ENCODE peak calls at places on chromosomes 7 and 10, in five cellular contexts. O, K, P, Q and M are unnamed samples.

GRCh38 chr7:128425851-128426250 is 16.1 kb upstream of the IMPDH1 start:
- DNase-seq in O (peak), K (peak), P (no peak), Q (peak), M (peak)

GRCh38 chr7:125253454-125254182 is 324.0 kb upstream of the POT1 start:
- DNase-seq in O (no peak), K (no peak), P (no peak), Q (no peak), M (no peak)

GRCh38 chr10:29865700-29866355 is 193.6 kb downstream of the JCAD start:
- DNase-seq in O (no peak), K (peak), P (no peak), Q (no peak), M (no peak)

GRCh38 chr10:32189400-32190084 is 133.3 kb upstream of the KIF5B start:
- DNase-seq in O (no peak), K (peak), P (no peak), Q (no peak), M (no peak)

GRCh38 chr7:7177044-7177517 is 5.3 kb upstream of the C1GALT1 start:
- DNase-seq in O (no peak), K (peak), P (no peak), Q (no peak), M (no peak)

GRCh38 chr10:5317547-5318107 is 47.1 kb upstream of the UCN3 start:
- DNase-seq in O (no peak), K (no peak), P (no peak), Q (no peak), M (no peak)

GRCh38 chr7:142811154-142811737 is 40.5 kb downstream of the PRSS2 start:
- DNase-seq in O (peak), K (peak), P (no peak), Q (no peak), M (no peak)

GRCh38 chr7:43038229-43038628 is 74.2 kb upstream of the HECW1 start:
- DNase-seq in O (peak), K (no peak), P (no peak), Q (no peak), M (no peak)

GRCh38 chr10:125768217-125768616 is 7.4 kb downstream of the MMP21 start:
- DNase-seq in O (no peak), K (no peak), P (no peak), Q (no peak), M (no peak)

GRCh38 chr10:88792656-88793055 is 9.9 kb upstream of the LIPM start:
- DNase-seq in O (no peak), K (no peak), P (peak), Q (peak), M (no peak)

GRCh38 chr10:79941146-79941545 is 7.8 kb downstream of the SFTPD start:
- DNase-seq in O (no peak), K (no peak), P (no peak), Q (no peak), M (no peak)

GRCh38 chr7:119964640-119965542 is 308.1 kb upstream of the KCND2 start:
- DNase-seq in O (no peak), K (no peak), P (no peak), Q (no peak), M (no peak)

GRCh38 chr10:24545585-24545984 is 178.1 kb downstream of the ARHGAP21 start:
- DNase-seq in O (no peak), K (no peak), P (no peak), Q (no peak), M (no peak)

GRCh38 chr10:55091691-55092328 is 290.8 kb upstream of the PCDH15 start:
- DNase-seq in O (no peak), K (no peak), P (no peak), Q (no peak), M (peak)

GRCh38 chr10:124074471-124075109 is 18.8 kb downstream of the CHST15 start:
- DNase-seq in O (no peak), K (no peak), P (no peak), Q (no peak), M (no peak)

GRCh38 chr10:117170244-117170643 is 27.0 kb upstream of the KCNK18 start:
- DNase-seq in O (no peak), K (no peak), P (no peak), Q (no peak), M (no peak)

GRCh38 chr10:102628451-102628911 is 15.8 kb upstream of the TRIM8 start:
- DNase-seq in O (no peak), K (no peak), P (peak), Q (no peak), M (no peak)

GRCh38 chr10:50527438-50528043 is 96.2 kb downstream of the SGMS1 start:
- DNase-seq in O (no peak), K (no peak), P (no peak), Q (no peak), M (no peak)

GRCh38 chr10:96651998-96652431 is 65.2 kb upstream of the TM9SF3 start:
- DNase-seq in O (no peak), K (no peak), P (no peak), Q (no peak), M (peak)

GRCh38 chr10:24731942-24732341 is 8.3 kb upstream of the ARHGAP21 start:
- DNase-seq in O (no peak), K (peak), P (no peak), Q (no peak), M (no peak)

GRCh38 chr7:665751-666453 is 60.6 kb upstream of the DNAAF5 start:
- DNase-seq in O (no peak), K (no peak), P (peak), Q (no peak), M (no peak)

GRCh38 chr7:118352854-118353453 is 128.4 kb downstream of the ANKRD7 start:
- DNase-seq in O (no peak), K (peak), P (no peak), Q (no peak), M (no peak)

GRCh38 chr7:22094413-22095304 is 149.0 kb upstream of the CDCA7L start:
- DNase-seq in O (peak), K (no peak), P (no peak), Q (no peak), M (no peak)

GRCh38 chr7:44396931-44397525 is 71.6 kb upstream of the CAMK2B start:
- DNase-seq in O (peak), K (no peak), P (no peak), Q (no peak), M (no peak)

GRCh38 chr7:66974986-66975590 is 20.3 kb downstream of the SBDS start:
- DNase-seq in O (no peak), K (no peak), P (no peak), Q (no peak), M (no peak)

GRCh38 chr7:42843209-42843800 is 68.6 kb downstream of the C7orf25 start:
- DNase-seq in O (no peak), K (peak), P (peak), Q (no peak), M (peak)

GRCh38 chr7:74568658-74569057 is 88.9 kb upstream of the GTF2I start:
- DNase-seq in O (no peak), K (no peak), P (no peak), Q (no peak), M (no peak)

GRCh38 chr7:74287303-74288033 is 1.7 kb upstream of the CLIP2 start:
- DNase-seq in O (no peak), K (no peak), P (no peak), Q (no peak), M (no peak)

GRCh38 chr10:24513155-24513554 is 210.5 kb downstream of the ARHGAP21 start:
- DNase-seq in O (no peak), K (no peak), P (no peak), Q (no peak), M (no peak)

GRCh38 chr10:51397695-51398094 is 301.7 kb downstream of the CSTF2T start:
- DNase-seq in O (no peak), K (no peak), P (no peak), Q (peak), M (no peak)

GRCh38 chr10:87657370-87657769 is 2.3 kb upstream of the PAPSS2 start:
- DNase-seq in O (no peak), K (no peak), P (no peak), Q (no peak), M (no peak)

GRCh38 chr10:110425684-110426293 is 71.9 kb upstream of the DUSP5 start:
- DNase-seq in O (peak), K (no peak), P (no peak), Q (no peak), M (peak)

GRCh38 chr10:130930821-130931220 is 380.7 kb downstream of the TCERG1L start:
- DNase-seq in O (no peak), K (no peak), P (no peak), Q (no peak), M (no peak)

GRCh38 chr10:130934333-130935035 is 377.0 kb downstream of the TCERG1L start:
- DNase-seq in O (no peak), K (no peak), P (no peak), Q (no peak), M (no peak)

GRCh38 chr10:130935051-130935450 is 376.5 kb downstream of the TCERG1L start:
- DNase-seq in O (no peak), K (no peak), P (no peak), Q (no peak), M (no peak)

GRCh38 chr10:130932326-130933007 is 379.1 kb downstream of the TCERG1L start:
- DNase-seq in O (no peak), K (no peak), P (no peak), Q (no peak), M (no peak)

GRCh38 chr10:130933008-130933390 is 378.5 kb downstream of the TCERG1L start:
- DNase-seq in O (no peak), K (no peak), P (no peak), Q (no peak), M (no peak)
- TF ChIP-seq CTCF in O (no peak), K (no peak), P (no peak), Q (no peak), M (no peak)

DNA sequence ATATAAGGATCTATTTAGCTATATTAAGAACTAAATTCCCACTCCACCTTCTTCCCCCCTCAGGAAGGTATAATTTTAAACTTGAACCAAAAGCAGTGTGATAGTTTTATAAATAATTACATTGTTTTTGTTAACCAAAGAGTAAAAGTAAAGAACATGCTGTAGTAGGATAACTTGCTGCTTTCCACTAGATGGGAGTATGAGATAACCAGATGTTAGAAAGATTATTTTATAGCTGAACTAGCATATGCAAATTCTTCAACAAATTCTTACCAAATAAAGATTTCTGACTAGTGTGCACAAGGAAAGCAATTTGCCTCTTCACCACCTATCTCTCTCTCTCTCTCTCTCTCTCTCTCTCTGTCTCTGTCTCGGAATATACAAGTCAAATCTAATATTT is 31.8 kb downstream of the TES start:
- DNase-seq in O (no peak), K (no peak), P (no peak), Q (no peak), M (no peak)
- TF ChIP-seq CTCF in O (peak), K (no peak), P (no peak), Q (no peak), M (no peak)

GRCh38 chr7:4204530-4205165 is 477.4 kb upstream of the FOXK1 start:
- DNase-seq in O (no peak), K (no peak), P (peak), Q (no peak), M (no peak)
- TF ChIP-seq CTCF in O (no peak), K (no peak), P (no peak), Q (no peak), M (no peak)

GRCh38 chr10:86105181-86105580 is 261.4 kb downstream of the GRID1 start:
- DNase-seq in O (no peak), K (no peak), P (no peak), Q (no peak), M (no peak)
- TF ChIP-seq CTCF in O (no peak), K (no peak), P (no peak), Q (no peak), M (no peak)

GRCh38 chr10:34045571-34046190 is 711.2 kb upstream of the NRP1 start:
- DNase-seq in O (no peak), K (no peak), P (no peak), Q (no peak), M (no peak)
- TF ChIP-seq CTCF in O (no peak), K (no peak), P (no peak), Q (no peak), M (no peak)

DNA sequence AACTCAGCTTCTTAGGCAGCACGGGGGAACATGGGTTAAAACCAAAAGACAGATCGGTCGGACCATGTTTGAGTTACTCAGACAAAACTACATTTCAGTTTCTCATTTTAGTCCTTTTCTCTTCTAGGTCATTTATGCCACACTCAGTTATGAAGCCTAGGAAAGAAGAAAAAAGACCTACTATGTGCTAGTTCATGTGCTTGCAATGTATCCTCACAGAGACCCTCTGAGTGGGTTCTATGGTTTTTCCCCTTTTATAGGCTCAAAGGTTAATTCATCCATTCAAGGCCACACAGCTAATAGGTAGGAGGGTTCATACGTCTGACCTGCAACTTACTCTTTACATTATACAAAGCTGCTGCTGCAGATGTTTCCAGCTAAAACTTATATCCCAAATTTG is 104.7 kb upstream of the ZNF438 start:
- DNase-seq in O (no peak), K (no peak), P (no peak), Q (no peak), M (no peak)
- TF ChIP-seq CTCF in O (no peak), K (no peak), P (no peak), Q (no peak), M (no peak)

DNA sequence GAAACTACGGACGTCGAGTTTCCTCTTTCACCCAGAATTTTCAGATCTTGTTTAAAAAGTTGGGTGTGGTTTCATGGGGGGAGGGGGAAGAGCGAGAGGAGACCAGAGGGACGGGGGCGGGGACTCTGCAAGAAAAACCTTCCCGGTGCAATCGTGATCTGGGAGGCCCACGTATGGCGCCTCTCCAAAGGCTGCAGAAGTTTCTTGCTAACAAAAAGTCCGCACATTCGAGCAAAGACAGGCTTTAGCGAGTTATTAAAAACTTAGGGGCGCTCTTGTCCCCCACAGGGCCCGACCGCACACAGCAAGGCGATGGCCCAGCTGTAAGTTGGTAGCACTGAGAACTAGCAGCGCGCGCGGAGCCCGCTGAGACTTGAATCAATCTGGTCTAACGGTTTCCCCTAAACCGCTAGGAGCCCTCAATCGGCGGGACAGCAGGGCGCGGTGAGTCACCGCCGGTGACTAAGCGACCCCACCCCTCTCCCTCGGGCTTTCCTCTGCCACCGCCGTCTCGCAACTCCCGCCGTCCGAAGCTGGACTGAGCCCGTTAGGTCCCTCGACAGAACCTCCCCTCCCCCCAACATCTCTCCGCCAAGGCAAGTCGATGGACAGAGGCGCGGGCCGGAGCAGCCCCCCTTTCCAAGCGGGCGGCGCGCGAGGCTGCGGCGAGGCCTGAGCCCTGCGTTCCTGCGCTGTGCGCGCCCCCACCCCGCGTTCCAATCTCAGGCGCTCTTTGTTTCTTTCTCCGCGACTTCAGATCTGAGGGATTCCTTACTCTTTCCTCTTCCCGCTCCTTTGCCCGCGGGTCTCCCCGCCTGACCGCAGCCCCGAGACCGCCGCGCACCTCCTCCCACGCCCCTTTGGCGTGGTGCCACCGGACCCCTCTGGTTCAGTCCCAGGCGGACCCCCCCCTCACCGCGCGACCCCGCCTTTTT is at the start of gene VIM:
- DNase-seq in O (peak), K (peak), P (peak), Q (peak), M (peak)
- TF ChIP-seq CTCF in O (peak), K (no peak), P (no peak), Q (no peak), M (no peak)

DNA sequence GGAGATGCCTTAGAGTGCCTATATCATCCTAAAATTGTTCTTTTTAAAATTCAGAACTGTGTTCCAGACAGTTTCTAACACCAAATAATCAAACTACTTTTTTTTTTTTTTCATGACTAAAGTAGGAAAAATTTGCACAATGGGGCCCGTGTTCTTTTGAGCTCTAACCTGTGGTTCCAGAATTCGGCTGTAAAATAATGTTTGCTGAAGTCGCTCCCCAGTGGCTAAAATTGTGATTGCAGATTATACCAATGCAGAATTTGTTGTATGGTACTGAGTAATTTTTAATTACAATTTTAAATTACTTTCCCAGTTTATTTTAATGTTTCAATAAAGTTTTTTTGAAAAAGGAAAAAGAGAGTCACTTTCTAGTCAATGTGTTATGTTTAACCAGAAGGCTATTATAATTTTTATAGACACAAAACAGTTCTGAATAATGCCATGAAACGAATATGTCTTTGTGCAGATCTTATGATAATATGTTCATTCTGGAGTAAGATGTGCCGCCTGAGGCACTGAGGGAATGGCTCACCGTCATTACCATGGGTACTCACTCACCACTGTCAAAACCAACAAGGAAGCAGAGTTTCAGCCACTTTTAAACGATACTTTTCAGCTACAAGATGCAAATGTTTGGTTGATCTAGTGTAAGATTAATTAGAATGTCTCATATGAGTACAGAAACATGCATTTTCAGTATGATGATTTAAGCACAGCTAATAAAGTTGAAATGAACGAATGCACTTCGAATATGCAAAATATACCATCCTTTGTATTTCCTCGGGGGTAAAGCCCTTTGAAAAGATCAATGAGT is 173.6 kb downstream of the PRKCQ start:
- DNase-seq in O (no peak), K (peak), P (no peak), Q (no peak), M (peak)
- TF ChIP-seq CTCF in O (peak), K (peak), P (peak), Q (no peak), M (peak)

GRCh38 chr10:43380610-43381222 is 9.3 kb downstream of the FXYD4 start:
- DNase-seq in O (no peak), K (peak), P (no peak), Q (no peak), M (no peak)
- TF ChIP-seq CTCF in O (peak), K (no peak), P (peak), Q (no peak), M (no peak)

DNA sequence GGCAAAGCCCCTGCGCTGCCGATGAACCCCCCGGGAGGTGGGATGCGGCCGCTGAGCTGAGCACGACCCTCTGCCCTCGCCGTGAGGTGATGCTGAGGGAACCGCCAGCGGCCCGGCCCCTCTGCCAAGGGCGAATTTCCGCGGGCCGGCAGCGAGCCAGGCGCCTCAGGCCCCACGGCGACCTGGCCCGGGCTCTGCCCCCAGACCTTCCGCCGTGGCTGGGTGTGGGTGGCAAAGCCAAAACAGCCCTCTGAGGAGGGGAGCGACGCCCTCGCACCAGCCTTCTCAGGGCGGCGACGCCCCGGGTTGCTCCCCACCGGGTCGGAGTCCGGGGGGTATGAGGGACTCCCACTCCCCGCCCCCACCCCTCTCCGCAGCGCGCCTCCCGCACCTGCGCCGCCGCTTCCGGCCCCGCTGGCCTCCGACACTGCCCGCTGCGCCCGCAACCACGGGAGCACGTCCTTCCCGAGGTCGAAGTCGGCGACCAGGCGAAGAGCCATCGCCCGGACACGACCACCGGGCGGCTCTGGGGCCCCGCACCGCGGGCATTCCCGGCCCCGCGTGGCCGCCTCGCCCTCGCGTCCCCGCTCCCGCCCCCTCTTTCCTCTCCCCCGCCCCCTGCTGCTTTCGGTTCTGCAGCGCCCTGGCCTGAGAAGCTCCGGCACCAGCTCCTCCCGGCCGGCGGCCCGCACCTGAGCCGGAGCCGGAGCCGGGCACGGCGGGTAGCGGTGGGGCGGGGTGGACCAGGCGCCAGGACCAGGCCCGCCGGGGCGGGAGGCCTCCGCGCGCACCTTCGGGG is at the start of gene GSAP:
- DNase-seq in O (no peak), K (no peak), P (peak), Q (peak), M (peak)
- TF ChIP-seq CTCF in O (no peak), K (no peak), P (no peak), Q (no peak), M (peak)